ENCODE peak calls at places on chromosomes 2 and 18, in nine cellular contexts. One of them, this sample, is unnamed.

GRCh38 chr2:84459944-84460429 is 907 bp upstream of the SUCLG1 start:
- DNase-seq in neuronal stem cell: no peak
- DNase-seq in HL-60: no peak
- DNase-seq in A549: peak
- DNase-seq in CD8-positive, alpha-beta T cell: no peak
- DNase-seq in H1: no peak
- DNase-seq in right cardiac atrium: no peak
- DNase-seq in thyroid gland: no peak
- DNase-seq in hepatocyte: no peak
- DNase-seq in this sample: no peak

GRCh38 chr18:62073461-62073860 is 113.4 kb downstream of the PIGN start:
- DNase-seq in neuronal stem cell: no peak
- DNase-seq in A549: no peak
- DNase-seq in right cardiac atrium: no peak
- DNase-seq in H1: no peak
- DNase-seq in CD8-positive, alpha-beta T cell: no peak
- DNase-seq in hepatocyte: no peak
- DNase-seq in HL-60: no peak
- DNase-seq in thyroid gland: no peak
- DNase-seq in this sample: no peak

GRCh38 chr2:33264766-33265165 is 211.7 kb upstream of the RASGRP3 start:
- DNase-seq in thyroid gland: no peak
- DNase-seq in HL-60: no peak
- DNase-seq in hepatocyte: no peak
- DNase-seq in CD8-positive, alpha-beta T cell: no peak
- DNase-seq in A549: no peak
- DNase-seq in right cardiac atrium: no peak
- DNase-seq in neuronal stem cell: no peak
- DNase-seq in H1: no peak
- DNase-seq in this sample: no peak

GRCh38 chr18:70363861-70364260 is 75.0 kb downstream of the SOCS6 start:
- DNase-seq in thyroid gland: no peak
- DNase-seq in neuronal stem cell: no peak
- DNase-seq in H1: no peak
- DNase-seq in hepatocyte: peak
- DNase-seq in CD8-positive, alpha-beta T cell: no peak
- DNase-seq in right cardiac atrium: no peak
- DNase-seq in HL-60: no peak
- DNase-seq in A549: no peak
- DNase-seq in this sample: no peak

GRCh38 chr2:156818221-156818620 is 382.0 kb downstream of the GPD2 start:
- DNase-seq in thyroid gland: no peak
- DNase-seq in neuronal stem cell: no peak
- DNase-seq in right cardiac atrium: no peak
- DNase-seq in hepatocyte: no peak
- DNase-seq in A549: no peak
- DNase-seq in CD8-positive, alpha-beta T cell: no peak
- DNase-seq in HL-60: no peak
- DNase-seq in H1: no peak
- DNase-seq in this sample: no peak

GRCh38 chr2:28030600-28030999 is 140.1 kb downstream of the BABAM2 start:
- DNase-seq in CD8-positive, alpha-beta T cell: no peak
- DNase-seq in HL-60: no peak
- DNase-seq in A549: no peak
- DNase-seq in right cardiac atrium: peak
- DNase-seq in thyroid gland: no peak
- DNase-seq in H1: no peak
- DNase-seq in hepatocyte: no peak
- DNase-seq in neuronal stem cell: no peak
- DNase-seq in this sample: peak

GRCh38 chr2:85222792-85223191 is 89.6 kb downstream of the TCF7L1 start:
- DNase-seq in H1: no peak
- DNase-seq in CD8-positive, alpha-beta T cell: no peak
- DNase-seq in thyroid gland: no peak
- DNase-seq in hepatocyte: no peak
- DNase-seq in A549: no peak
- DNase-seq in neuronal stem cell: no peak
- DNase-seq in right cardiac atrium: no peak
- DNase-seq in HL-60: no peak
- DNase-seq in this sample: no peak

GRCh38 chr2:160482673-160483072 is 10.9 kb downstream of the RBMS1 start:
- DNase-seq in H1: no peak
- DNase-seq in CD8-positive, alpha-beta T cell: no peak
- DNase-seq in A549: no peak
- DNase-seq in neuronal stem cell: no peak
- DNase-seq in hepatocyte: no peak
- DNase-seq in thyroid gland: no peak
- DNase-seq in HL-60: no peak
- DNase-seq in right cardiac atrium: no peak
- DNase-seq in this sample: no peak

GRCh38 chr2:237876056-237876439 is 16.6 kb downstream of the RAMP1 start:
- DNase-seq in HL-60: no peak
- DNase-seq in CD8-positive, alpha-beta T cell: no peak
- DNase-seq in hepatocyte: peak
- DNase-seq in right cardiac atrium: peak
- DNase-seq in H1: no peak
- DNase-seq in thyroid gland: no peak
- DNase-seq in A549: no peak
- DNase-seq in neuronal stem cell: no peak
- DNase-seq in this sample: peak

GRCh38 chr2:237875234-237876055 is 16.0 kb downstream of the RAMP1 start:
- DNase-seq in thyroid gland: no peak
- DNase-seq in H1: no peak
- DNase-seq in right cardiac atrium: peak
- DNase-seq in A549: no peak
- DNase-seq in hepatocyte: peak
- DNase-seq in HL-60: no peak
- DNase-seq in neuronal stem cell: no peak
- DNase-seq in CD8-positive, alpha-beta T cell: no peak
- DNase-seq in this sample: peak

GRCh38 chr2:237873382-237873781 is 14.0 kb downstream of the RAMP1 start:
- DNase-seq in thyroid gland: no peak
- DNase-seq in right cardiac atrium: peak
- DNase-seq in CD8-positive, alpha-beta T cell: no peak
- DNase-seq in H1: no peak
- DNase-seq in neuronal stem cell: no peak
- DNase-seq in A549: no peak
- DNase-seq in hepatocyte: peak
- DNase-seq in HL-60: no peak
- DNase-seq in this sample: no peak

GRCh38 chr2:237873961-237874551 is 14.6 kb downstream of the RAMP1 start:
- DNase-seq in HL-60: no peak
- DNase-seq in neuronal stem cell: no peak
- DNase-seq in CD8-positive, alpha-beta T cell: no peak
- DNase-seq in thyroid gland: no peak
- DNase-seq in A549: no peak
- DNase-seq in hepatocyte: peak
- DNase-seq in right cardiac atrium: peak
- DNase-seq in H1: no peak
- DNase-seq in this sample: no peak

GRCh38 chr2:237874585-237875161 is 15.2 kb downstream of the RAMP1 start:
- DNase-seq in A549: peak
- DNase-seq in hepatocyte: peak
- DNase-seq in thyroid gland: no peak
- DNase-seq in CD8-positive, alpha-beta T cell: no peak
- DNase-seq in H1: no peak
- DNase-seq in neuronal stem cell: no peak
- DNase-seq in HL-60: no peak
- DNase-seq in right cardiac atrium: peak
- DNase-seq in this sample: peak
- H3K27ac ChIP-seq in A549: peak
- H3K27ac ChIP-seq in hepatocyte: no peak
- H3K27ac ChIP-seq in thyroid gland: no peak
- H3K27ac ChIP-seq in CD8-positive, alpha-beta T cell: no peak
- H3K27ac ChIP-seq in H1: no peak
- H3K27ac ChIP-seq in neuronal stem cell: no peak
- H3K27ac ChIP-seq in HL-60: no peak
- H3K27ac ChIP-seq in right cardiac atrium: no peak
- H3K27ac ChIP-seq in this sample: peak

DNA sequence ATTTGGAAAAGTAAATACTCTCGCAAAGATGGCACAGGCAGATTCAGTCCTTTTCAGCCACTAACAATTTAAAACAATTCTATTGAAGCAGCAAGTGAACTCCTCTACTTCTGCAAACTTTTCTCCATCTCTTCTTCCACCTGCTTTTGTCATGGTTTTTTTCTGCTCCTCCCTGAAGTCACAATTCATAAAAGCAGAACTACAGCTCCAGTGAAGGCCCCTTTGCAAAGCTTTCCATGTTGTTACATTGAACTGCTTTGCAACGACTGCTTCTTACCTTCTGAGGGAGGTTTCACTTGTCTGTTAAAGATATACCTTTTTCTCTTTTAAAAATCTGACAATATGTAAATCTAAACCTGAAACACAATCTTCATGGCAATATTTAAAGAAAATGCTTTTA is 3.7 kb upstream of the SERTAD2 start:
- DNase-seq in right cardiac atrium: no peak
- DNase-seq in hepatocyte: no peak
- DNase-seq in HL-60: no peak
- DNase-seq in neuronal stem cell: no peak
- DNase-seq in A549: no peak
- DNase-seq in CD8-positive, alpha-beta T cell: no peak
- DNase-seq in thyroid gland: no peak
- DNase-seq in H1: no peak
- DNase-seq in this sample: no peak
- H3K4me3 ChIP-seq in right cardiac atrium: no peak
- H3K4me3 ChIP-seq in hepatocyte: no peak
- H3K4me3 ChIP-seq in HL-60: no peak
- H3K4me3 ChIP-seq in neuronal stem cell: no peak
- H3K4me3 ChIP-seq in A549: no peak
- H3K4me3 ChIP-seq in CD8-positive, alpha-beta T cell: no peak
- H3K4me3 ChIP-seq in thyroid gland: no peak
- H3K4me3 ChIP-seq in H1: no peak
- H3K4me3 ChIP-seq in this sample: no peak

DNA sequence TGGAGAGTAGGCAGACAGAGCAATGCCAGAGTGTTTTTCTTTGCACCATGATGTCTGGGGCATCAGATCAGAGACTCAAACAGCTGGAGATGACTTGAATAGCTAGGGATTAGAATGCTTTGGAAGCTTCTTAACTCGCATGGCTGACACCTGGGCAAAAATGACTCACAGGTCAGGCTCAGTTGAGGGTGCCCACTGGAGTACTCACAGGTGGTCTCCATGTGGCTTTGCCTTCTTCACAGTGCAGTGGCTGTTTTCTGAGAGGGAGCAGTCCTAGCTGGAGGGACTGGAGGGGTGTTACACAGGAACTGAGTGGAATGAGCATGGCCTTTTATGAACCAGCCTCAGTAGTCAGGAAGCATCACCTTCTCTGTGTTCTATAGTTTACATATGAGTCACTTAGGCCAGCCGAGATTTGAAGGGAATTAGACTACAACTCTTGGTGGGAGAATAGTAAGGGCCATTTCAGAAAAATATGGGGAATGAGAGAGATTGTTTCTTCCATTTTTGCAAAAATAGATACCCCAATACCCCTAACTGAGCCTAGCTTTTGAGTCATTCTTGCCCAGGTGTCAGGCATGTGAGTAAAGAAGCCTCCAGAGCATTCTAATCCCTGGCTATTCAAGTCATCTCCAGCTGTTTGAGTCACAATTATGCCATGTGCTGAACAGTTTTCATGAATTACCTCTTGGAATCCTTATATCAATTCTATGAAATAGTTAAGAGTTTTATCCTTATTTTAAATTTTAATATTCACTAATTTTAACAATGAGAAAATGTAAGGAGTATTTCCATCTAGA is 7.1 kb upstream of the PPP1R1C start:
- DNase-seq in H1: no peak
- DNase-seq in thyroid gland: no peak
- DNase-seq in CD8-positive, alpha-beta T cell: no peak
- DNase-seq in neuronal stem cell: no peak
- DNase-seq in A549: no peak
- DNase-seq in right cardiac atrium: no peak
- DNase-seq in HL-60: no peak
- DNase-seq in hepatocyte: no peak
- DNase-seq in this sample: no peak
- H3K27ac ChIP-seq in H1: no peak
- H3K27ac ChIP-seq in thyroid gland: no peak
- H3K27ac ChIP-seq in CD8-positive, alpha-beta T cell: no peak
- H3K27ac ChIP-seq in neuronal stem cell: no peak
- H3K27ac ChIP-seq in A549: no peak
- H3K27ac ChIP-seq in right cardiac atrium: no peak
- H3K27ac ChIP-seq in HL-60: no peak
- H3K27ac ChIP-seq in hepatocyte: no peak
- H3K27ac ChIP-seq in this sample: no peak

GRCh38 chr2:218291934-218292699 is at the start of gene TMBIM1:
- DNase-seq in A549: peak
- DNase-seq in hepatocyte: peak
- DNase-seq in neuronal stem cell: peak
- DNase-seq in right cardiac atrium: peak
- DNase-seq in H1: no peak
- DNase-seq in thyroid gland: peak
- DNase-seq in HL-60: no peak
- DNase-seq in CD8-positive, alpha-beta T cell: peak
- DNase-seq in this sample: peak

GRCh38 chr2:218292700-218293014 is 354 bp upstream of the TMBIM1 start:
- DNase-seq in HL-60: no peak
- DNase-seq in thyroid gland: no peak
- DNase-seq in hepatocyte: no peak
- DNase-seq in A549: no peak
- DNase-seq in H1: no peak
- DNase-seq in neuronal stem cell: no peak
- DNase-seq in CD8-positive, alpha-beta T cell: no peak
- DNase-seq in right cardiac atrium: no peak
- DNase-seq in this sample: no peak

GRCh38 chr2:218291318-218291933 is 877 bp downstream of the TMBIM1 start:
- DNase-seq in right cardiac atrium: peak
- DNase-seq in thyroid gland: no peak
- DNase-seq in HL-60: no peak
- DNase-seq in neuronal stem cell: no peak
- DNase-seq in CD8-positive, alpha-beta T cell: no peak
- DNase-seq in H1: no peak
- DNase-seq in hepatocyte: no peak
- DNase-seq in A549: no peak
- DNase-seq in this sample: no peak

GRCh38 chr2:218290316-218291261 is 1.7 kb downstream of the TMBIM1 start:
- DNase-seq in A549: no peak
- DNase-seq in hepatocyte: no peak
- DNase-seq in H1: no peak
- DNase-seq in neuronal stem cell: no peak
- DNase-seq in CD8-positive, alpha-beta T cell: peak
- DNase-seq in right cardiac atrium: peak
- DNase-seq in thyroid gland: no peak
- DNase-seq in HL-60: no peak
- DNase-seq in this sample: no peak

DNA sequence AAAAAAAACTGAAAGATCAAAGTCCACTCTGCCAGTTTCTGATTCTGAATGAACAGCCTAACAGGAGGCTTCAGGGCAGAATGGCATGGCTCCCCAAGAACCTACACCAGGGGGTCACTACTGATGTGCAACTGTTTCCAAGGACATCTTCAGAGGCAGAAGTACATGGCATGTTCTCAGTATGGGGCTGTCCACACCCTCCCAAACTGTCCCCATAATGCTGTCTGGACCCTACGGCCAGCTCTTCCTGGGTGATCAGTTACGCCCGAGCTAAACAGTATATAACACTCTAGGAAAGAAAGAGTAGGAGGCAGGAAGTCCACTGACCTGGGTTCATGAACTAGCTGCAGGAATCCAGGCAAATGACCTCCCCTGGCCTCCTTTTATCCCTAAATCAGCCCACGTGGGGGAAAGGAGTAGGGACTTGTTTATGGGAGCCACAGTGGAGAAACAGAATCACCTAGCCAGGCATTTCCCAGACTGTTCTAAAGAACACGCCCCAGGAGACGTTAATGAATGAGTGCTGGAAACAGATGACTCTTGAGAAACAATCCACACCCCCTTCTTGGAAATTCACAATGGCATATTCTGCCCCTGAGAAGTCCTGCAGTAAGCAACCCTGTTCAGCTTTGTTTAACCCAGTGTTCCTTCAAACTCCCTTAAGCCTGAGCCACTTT is 2.5 kb downstream of the TMBIM1 start:
- DNase-seq in thyroid gland: no peak
- DNase-seq in CD8-positive, alpha-beta T cell: no peak
- DNase-seq in neuronal stem cell: no peak
- DNase-seq in right cardiac atrium: peak
- DNase-seq in A549: no peak
- DNase-seq in H1: no peak
- DNase-seq in HL-60: no peak
- DNase-seq in hepatocyte: peak
- DNase-seq in this sample: peak
- H3K4me3 ChIP-seq in thyroid gland: no peak
- H3K4me3 ChIP-seq in CD8-positive, alpha-beta T cell: peak
- H3K4me3 ChIP-seq in neuronal stem cell: no peak
- H3K4me3 ChIP-seq in right cardiac atrium: peak
- H3K4me3 ChIP-seq in A549: no peak
- H3K4me3 ChIP-seq in H1: no peak
- H3K4me3 ChIP-seq in HL-60: no peak
- H3K4me3 ChIP-seq in hepatocyte: peak
- H3K4me3 ChIP-seq in this sample: peak

This sample was measured in tibial artery.